ENCODE peak calls at places on chromosomes 7 and 10, in eight cellular contexts. C is CD4-positive, alpha-beta memory T cell; U is neuronal stem cell; L is tibial artery; E is endodermal cell; O is cardiac muscle cell; W is fibroblast of lung; V is uterus. A is an unnamed sample. For H3K4me1, the result is how much of the 10 kb centered on the place peaks cover.

GRCh38 chr10:29725133-29725720 is 90.5 kb upstream of the SVIL start:
- DNase-seq in O (peak), L (no peak), W (no peak), V (no peak), C (no peak), U (no peak), E (no peak), A (no peak)

GRCh38 chr10:131491195-131491594 is 179.7 kb upstream of the TCERG1L start:
- DNase-seq in U (no peak), L (no peak), E (no peak), O (no peak), C (no peak), W (no peak), V (no peak), A (no peak)

GRCh38 chr10:99976886-99977391 is 32.8 kb downstream of the DNMBP start:
- DNase-seq in L (peak), C (no peak), W (peak), O (peak), E (no peak), U (no peak), V (no peak), A (peak)

GRCh38 chr7:21939136-21939857 is 6.4 kb downstream of the CDCA7L start:
- DNase-seq in L (no peak), O (peak), W (no peak), V (no peak), U (no peak), E (no peak), C (no peak), A (no peak)

GRCh38 chr10:49634053-49634660 is 20.3 kb downstream of the CHAT start:
- DNase-seq in E (peak), O (no peak), U (no peak), W (no peak), L (no peak), V (no peak), C (no peak), A (no peak)

GRCh38 chr7:159108491-159108890 is 36.2 kb downstream of the VIPR2 start:
- DNase-seq in L (no peak), V (no peak), E (no peak), U (no peak), O (no peak), C (no peak), W (no peak), A (no peak)

GRCh38 chr7:64559206-64559605 is 3.7 kb downstream of the ZNF680 start:
- DNase-seq in W (peak), O (peak), L (peak), E (no peak), V (no peak), C (no peak), U (no peak), A (peak)

GRCh38 chr7:148909560-148909959 is 25.5 kb upstream of the EZH2 start:
- DNase-seq in U (no peak), L (no peak), W (peak), E (no peak), O (no peak), V (no peak), C (no peak), A (no peak)

GRCh38 chr10:62926407-62926806 is 110.2 kb upstream of the EGR2 start:
- DNase-seq in L (no peak), E (no peak), O (no peak), C (no peak), U (no peak), W (no peak), V (no peak), A (no peak)

GRCh38 chr7:129951076-129952011 is 1.4 kb downstream of the UBE2H start:
- DNase-seq in E (peak), O (peak), U (peak), W (no peak), V (peak), C (no peak), L (peak), A (peak)

GRCh38 chr7:128791968-128792319 is at the start of gene CCDC136:
- DNase-seq in E (peak), L (no peak), O (no peak), C (no peak), V (no peak), W (no peak), U (no peak), A (peak)

GRCh38 chr10:88091490-88092061 is 228.2 kb downstream of the PTEN start:
- DNase-seq in V (no peak), U (no peak), W (no peak), E (no peak), L (no peak), C (peak), O (no peak), A (no peak)

GRCh38 chr7:47392241-47392759 is 189.6 kb downstream of the TNS3 start:
- DNase-seq in L (peak), U (no peak), C (no peak), O (peak), E (no peak), W (peak), V (peak), A (no peak)

GRCh38 chr10:82683989-82684388 is 809.0 kb downstream of the NRG3 start:
- DNase-seq in C (no peak), E (no peak), L (no peak), U (no peak), O (no peak), W (no peak), V (no peak), A (no peak)

GRCh38 chr7:101941481-101942383 is 124.3 kb downstream of the CUX1 start:
- DNase-seq in V (peak), U (no peak), L (no peak), E (no peak), O (peak), W (peak), C (no peak), A (peak)

GRCh38 chr7:75559355-75559986 is 67.4 kb downstream of the SPDYE5 start:
- DNase-seq in O (no peak), W (no peak), U (no peak), V (no peak), C (no peak), L (no peak), E (no peak), A (no peak)

GRCh38 chr10:48390933-48391845 is 84.7 kb downstream of the MAPK8 start:
- DNase-seq in U (no peak), C (no peak), L (no peak), W (peak), O (peak), E (no peak), V (no peak), A (peak)

GRCh38 chr10:14074062-14074884 is 256.5 kb downstream of the FRMD4A start:
- DNase-seq in E (no peak), O (peak), W (peak), V (peak), C (no peak), U (no peak), L (peak), A (peak)

GRCh38 chr7:127954371-127954770 is 76.9 kb downstream of the LRRC4 start:
- DNase-seq in U (no peak), E (no peak), O (no peak), W (no peak), L (no peak), V (no peak), C (no peak), A (no peak)

GRCh38 chr10:20020677-20021076 is 204.4 kb downstream of the PLXDC2 start:
- DNase-seq in U (no peak), L (no peak), E (no peak), C (no peak), V (no peak), O (no peak), W (no peak), A (no peak)

GRCh38 chr10:45502458-45502857 is 128.4 kb downstream of the ALOX5 start:
- DNase-seq in E (no peak), L (no peak), U (no peak), O (no peak), V (no peak), C (no peak), W (no peak), A (peak)

GRCh38 chr10:31467791-31468535 is 148.9 kb downstream of the ZEB1 start:
- DNase-seq in E (peak), C (no peak), L (no peak), W (no peak), V (no peak), U (no peak), O (no peak), A (no peak)

GRCh38 chr7:67466109-67466508 is 469.5 kb downstream of the TYW1 start:
- DNase-seq in W (no peak), O (no peak), V (no peak), C (no peak), U (no peak), L (no peak), E (no peak), A (no peak)

GRCh38 chr7:67463983-67464382 is 467.4 kb downstream of the TYW1 start:
- DNase-seq in E (no peak), W (no peak), L (no peak), U (no peak), O (no peak), V (no peak), C (no peak), A (no peak)

DNA sequence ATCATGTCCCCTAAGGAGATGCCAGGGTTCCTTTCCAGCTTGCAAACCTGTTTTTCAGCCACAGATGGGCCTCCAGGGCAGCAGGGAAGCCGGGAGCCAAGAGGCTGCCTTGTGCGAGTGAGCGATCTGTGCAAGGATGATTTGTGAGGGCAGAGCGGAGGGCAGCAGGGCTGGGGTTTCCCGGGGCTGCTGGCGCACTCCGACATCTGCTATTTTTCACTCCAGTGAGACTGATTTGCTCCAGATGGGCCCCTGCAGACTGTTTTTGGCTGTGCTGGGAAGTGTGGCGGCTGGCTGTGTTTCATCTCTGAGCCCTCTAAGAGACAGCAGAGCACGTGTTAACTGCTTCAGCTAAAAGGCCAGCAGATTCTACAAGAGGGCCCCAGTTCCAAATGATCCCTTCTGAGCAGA is 466.2 kb downstream of the TYW1 start:
- DNase-seq in U (no peak), E (no peak), O (peak), C (peak), L (no peak), V (peak), W (no peak), A (peak)
- H3K4me3 ChIP-seq in U (no peak), E (no peak), O (no peak), C (no peak), L (no peak), V (no peak), W (no peak), A (no peak)

GRCh38 chr10:103838851-103839512 is 16.4 kb downstream of the SH3PXD2A start:
- DNase-seq in E (peak), C (no peak), L (no peak), O (no peak), W (no peak), V (no peak), U (no peak), A (no peak)
- H3K4me1 ChIP-seq in E (half or more), C (under half), L (under half), O (half or more), W (under half), V (under half), U (under half), A (under half)

DNA sequence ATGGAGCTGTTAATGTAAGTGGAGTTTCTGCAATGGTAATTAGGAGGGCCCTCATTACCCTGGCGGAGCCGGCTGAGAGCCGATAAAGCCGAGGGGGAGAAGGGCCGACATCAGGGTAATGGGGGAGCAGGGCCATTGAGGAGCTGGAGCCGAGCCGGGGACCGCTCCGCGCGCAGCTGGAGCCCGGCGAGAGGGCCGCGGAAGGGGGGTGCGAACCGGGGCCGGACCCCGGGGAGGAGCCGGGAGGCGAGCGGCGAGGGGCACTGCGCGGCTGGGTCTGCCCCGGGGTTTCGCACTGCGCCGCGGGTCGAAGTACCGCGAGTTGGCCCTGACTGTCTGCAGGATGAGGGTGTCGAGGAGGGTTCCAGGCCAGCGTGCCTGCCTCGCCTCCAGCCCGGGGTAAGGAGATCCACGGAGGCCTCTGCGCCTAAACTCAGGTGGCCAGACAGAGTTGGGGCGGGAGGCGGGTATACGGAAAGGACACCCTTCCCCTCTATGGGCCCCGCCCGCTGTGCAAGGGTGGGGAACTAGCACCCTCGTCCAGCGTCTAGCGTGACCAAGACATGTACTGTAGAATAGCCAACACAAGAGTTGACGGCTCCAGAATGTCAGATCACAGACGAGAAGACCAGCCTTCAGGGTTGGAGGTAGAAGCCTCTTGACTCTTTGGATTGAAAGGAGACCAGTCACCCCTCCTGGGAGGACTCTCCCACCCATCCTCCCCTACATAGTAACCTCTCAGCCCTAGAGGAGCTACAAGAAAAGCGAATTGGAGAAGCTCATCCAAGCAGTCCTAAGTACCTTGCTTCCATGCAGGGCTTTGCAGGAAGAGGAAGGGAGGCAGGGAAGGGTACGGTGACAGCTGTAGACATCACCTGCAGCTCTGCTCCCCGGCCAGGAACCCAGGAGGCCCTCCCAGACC is 55.2 kb upstream of the LBX1 start:
- DNase-seq in C (no peak), U (no peak), L (no peak), V (no peak), O (no peak), W (no peak), E (peak), A (no peak)
- H3K4me3 ChIP-seq in C (no peak), U (no peak), L (no peak), V (no peak), O (no peak), W (no peak), E (peak), A (peak)

GRCh38 chr7:45035371-45035770 is 35.4 kb downstream of the CCM2 start:
- DNase-seq in U (no peak), O (no peak), W (no peak), C (no peak), V (no peak), L (no peak), E (no peak), A (no peak)
- H3K4me1 ChIP-seq in U (under half), O (under half), W (under half), C (half or more), V (under half), L (under half), E (under half), A (under half)

GRCh38 chr10:114499120-114499519 is 94.8 kb upstream of the AFAP1L2 start:
- DNase-seq in W (no peak), C (no peak), O (no peak), V (no peak), E (no peak), U (no peak), L (no peak), A (no peak)
- H3K4me3 ChIP-seq in W (no peak), C (no peak), O (no peak), V (no peak), E (no peak), U (no peak), L (no peak), A (no peak)

DNA sequence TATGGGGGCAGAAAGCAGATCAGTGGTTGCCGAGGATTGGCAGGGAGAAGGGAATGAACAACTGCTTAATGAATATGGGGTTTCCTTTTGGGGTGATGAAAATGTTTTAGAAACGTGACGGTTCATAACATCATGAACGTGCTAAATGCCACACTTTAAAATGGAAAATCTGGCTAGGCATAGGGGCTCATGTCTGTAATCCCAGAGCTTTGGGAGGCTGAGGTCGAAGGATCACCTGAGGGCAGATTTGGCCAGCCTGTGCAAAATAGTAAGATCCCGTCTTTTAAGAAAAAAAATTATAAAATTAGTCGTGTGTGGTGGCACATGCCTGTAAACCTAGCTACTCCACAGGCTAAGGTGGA is 3.1 kb downstream of the FAM3C start:
- DNase-seq in V (no peak), E (no peak), C (no peak), W (no peak), O (no peak), U (no peak), L (no peak), A (no peak)
- H3K4me1 ChIP-seq in V (under half), E (under half), C (under half), W (under half), O (under half), U (under half), L (under half), A (under half)

DNA sequence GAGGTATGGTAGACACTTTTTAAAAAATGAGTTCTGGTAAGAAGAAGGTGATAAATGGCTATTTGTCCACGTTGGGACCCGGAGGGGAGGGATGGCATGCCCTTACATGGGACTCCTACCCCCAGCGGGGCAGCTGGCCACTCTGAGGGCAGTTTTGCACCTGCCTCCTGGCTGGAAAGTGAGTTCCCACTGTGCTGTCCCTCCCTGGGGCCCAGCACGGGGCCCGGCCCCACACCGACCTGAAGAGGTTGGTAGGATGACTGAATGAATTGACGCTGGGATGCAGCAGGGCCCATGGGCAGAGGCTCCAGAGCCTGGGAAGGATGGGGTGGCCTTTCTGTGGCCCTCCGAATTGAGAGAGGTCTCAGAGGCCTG is 592 bp upstream of the AEBP1 start:
- DNase-seq in O (no peak), V (no peak), L (no peak), U (no peak), C (no peak), E (no peak), W (no peak), A (no peak)
- H3K4me3 ChIP-seq in O (peak), V (peak), L (peak), U (peak), C (no peak), E (no peak), W (no peak), A (no peak)

DNA sequence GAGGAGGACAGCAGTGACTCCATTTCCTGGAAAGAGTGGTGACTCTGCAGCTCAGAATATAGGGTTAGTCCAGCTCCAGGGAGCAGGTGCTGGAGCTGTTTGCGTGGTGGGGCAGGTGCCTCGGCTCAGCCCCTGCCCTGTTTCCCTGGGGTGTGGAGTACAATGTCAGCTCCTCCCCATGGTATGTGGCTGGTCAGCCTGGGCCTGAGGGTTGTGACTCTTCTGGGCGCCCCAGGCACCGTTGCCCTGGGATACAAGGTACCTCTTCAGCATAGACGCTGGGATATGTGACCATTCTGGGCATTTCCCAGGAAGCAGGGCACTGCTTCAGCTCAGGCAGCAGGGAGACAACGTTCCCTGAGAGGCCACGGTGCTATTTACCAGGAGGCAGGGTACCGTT is 16.1 kb downstream of the GTPBP4 start:
- DNase-seq in E (no peak), U (no peak), O (no peak), L (no peak), C (no peak), V (no peak), W (no peak), A (no peak)
- H3K4me1 ChIP-seq in E (under half), U (under half), O (under half), L (under half), C (under half), V (under half), W (under half), A (under half)

GRCh38 chr7:117444646-117445045 is 17.4 kb upstream of the ASZ1 start:
- DNase-seq in V (no peak), E (no peak), C (no peak), O (no peak), U (no peak), L (no peak), W (no peak), A (no peak)
- H3K4me3 ChIP-seq in V (no peak), E (no peak), C (no peak), O (no peak), U (no peak), L (no peak), W (no peak), A (no peak)

A was measured in adipocyte.